ENCODE peak calls at places on chromosomes 12 and 14, in five cellular contexts. D is esophagus muscularis mucosa, W is upper lobe of left lung, L is heart left ventricle, X is A549. O is an unnamed sample.

GRCh38 chr12:132642846-132643835 is 24.6 kb downstream of the P2RX2 start:
- DNase-seq in D (no peak), W (no peak), L (no peak), X (no peak), O (no peak)

GRCh38 chr12:119069029-119069731 is 87.8 kb downstream of the SRRM4 start:
- DNase-seq in D (no peak), W (no peak), L (no peak), X (no peak), O (no peak)

GRCh38 chr12:38744056-38744455 is 161.3 kb downstream of the CPNE8 start:
- DNase-seq in D (no peak), W (no peak), L (no peak), X (no peak), O (no peak)

GRCh38 chr12:10372534-10372931 is 17.3 kb downstream of the KLRK1 start:
- DNase-seq in D (no peak), W (no peak), L (peak), X (no peak), O (no peak)

GRCh38 chr14:80215756-80216581 is 4.7 kb upstream of the DIO2 start:
- DNase-seq in D (no peak), W (no peak), L (peak), X (peak), O (no peak)

GRCh38 chr14:80300351-80300750 is 89.0 kb upstream of the DIO2 start:
- DNase-seq in D (no peak), W (no peak), L (no peak), X (no peak), O (no peak)

GRCh38 chr14:41925409-41925808 is 318.7 kb downstream of the LRFN5 start:
- DNase-seq in D (no peak), W (no peak), L (no peak), X (peak), O (no peak)

GRCh38 chr14:36647827-36648753 is 13.6 kb upstream of the PAX9 start:
- DNase-seq in D (peak), W (peak), L (no peak), X (peak), O (no peak)

GRCh38 chr14:90760591-90761316 is 55.5 kb downstream of the TTC7B start:
- DNase-seq in D (peak), W (no peak), L (no peak), X (peak), O (peak)

GRCh38 chr12:64682572-64683277 is 72.4 kb downstream of the RASSF3 start:
- DNase-seq in D (no peak), W (no peak), L (peak), X (peak), O (no peak)

GRCh38 chr12:27277846-27278260 is 33.8 kb downstream of the STK38L start:
- DNase-seq in D (no peak), W (no peak), L (no peak), X (peak), O (peak)

GRCh38 chr14:57962293-57962996 is 96.6 kb upstream of the SLC35F4 start:
- DNase-seq in D (peak), W (no peak), L (no peak), X (no peak), O (no peak)

GRCh38 chr14:24701031-24701430 is 67.0 kb upstream of the GZMB start:
- DNase-seq in D (no peak), W (no peak), L (no peak), X (no peak), O (no peak)

GRCh38 chr14:21014761-21015190 is 10.1 kb downstream of the NDRG2 start:
- DNase-seq in D (peak), W (no peak), L (peak), X (peak), O (peak)

GRCh38 chr12:459430-460258 is at the start of gene B4GALNT3:
- DNase-seq in D (no peak), W (peak), L (peak), X (peak), O (no peak)

GRCh38 chr12:132266370-132266769 is 63.0 kb downstream of the GALNT9 start:
- DNase-seq in D (no peak), W (no peak), L (no peak), X (no peak), O (no peak)

GRCh38 chr14:104856869-104857860 is 7.9 kb upstream of the CEP170B start:
- DNase-seq in D (no peak), W (peak), L (no peak), X (no peak), O (no peak)

GRCh38 chr12:8698830-8699330 is 1.1 kb downstream of the RIMKLB start:
- DNase-seq in D (no peak), W (no peak), L (no peak), X (no peak), O (no peak)

GRCh38 chr12:113857371-113857770 is 108.8 kb downstream of the RBM19 start:
- DNase-seq in D (no peak), W (no peak), L (no peak), X (no peak), O (no peak)

GRCh38 chr12:86723326-86723725 is 467.1 kb upstream of the MGAT4C start:
- DNase-seq in D (no peak), W (no peak), L (no peak), X (no peak), O (no peak)

GRCh38 chr12:7989827-7990491 is 42.6 kb upstream of the FOXJ2 start:
- DNase-seq in D (no peak), W (no peak), L (peak), X (no peak), O (no peak)

GRCh38 chr12:26935636-26936378 is 2.0 kb downstream of the INTS13 start:
- DNase-seq in D (no peak), W (no peak), L (no peak), X (no peak), O (no peak)

GRCh38 chr12:101933866-101934514 is 56.6 kb downstream of the DRAM1 start:
- DNase-seq in D (no peak), W (no peak), L (peak), X (no peak), O (no peak)

GRCh38 chr12:32400866-32401265 is 1.5 kb downstream of the FGD4 start:
- DNase-seq in D (no peak), W (no peak), L (no peak), X (no peak), O (no peak)

GRCh38 chr12:32399045-32399372 is 349 bp upstream of the FGD4 start:
- DNase-seq in D (no peak), W (no peak), L (no peak), X (no peak), O (no peak)

GRCh38 chr12:32397703-32398102 is 1.7 kb upstream of the FGD4 start:
- DNase-seq in D (no peak), W (no peak), L (no peak), X (no peak), O (no peak)

GRCh38 chr12:32400114-32400672 is 835 bp downstream of the FGD4 start:
- DNase-seq in D (no peak), W (no peak), L (no peak), X (peak), O (peak)

GRCh38 chr12:32399373-32400113 is at the start of gene FGD4:
- DNase-seq in D (peak), W (peak), L (peak), X (peak), O (peak)
- TF ChIP-seq POLR2A in D (peak), W (no peak), L (no peak), X (peak), O (peak)

GRCh38 chr12:62267026-62267425 is 6.8 kb downstream of the USP15 start:
- DNase-seq in D (no peak), W (no peak), L (no peak), X (no peak), O (no peak)
- TF ChIP-seq POLR2A in D (no peak), W (no peak), L (no peak), X (no peak), O (no peak)

GRCh38 chr12:56084958-56085543 is 5.1 kb downstream of the ERBB3 start:
- DNase-seq in D (no peak), W (no peak), L (no peak), X (peak), O (no peak)
- TF ChIP-seq POLR2A in D (no peak), W (no peak), L (no peak), X (no peak), O (no peak)

GRCh38 chr14:103315941-103316340 is 18.1 kb upstream of the EIF5 start:
- DNase-seq in D (no peak), W (peak), L (no peak), X (no peak), O (no peak)

GRCh38 chr14:103314496-103315277 is 19.4 kb upstream of the EIF5 start:
- DNase-seq in D (no peak), W (no peak), L (no peak), X (no peak), O (no peak)

GRCh38 chr14:103313704-103314103 is 20.3 kb upstream of the EIF5 start:
- DNase-seq in D (no peak), W (no peak), L (no peak), X (no peak), O (no peak)

GRCh38 chr14:103316723-103317122 is 17.3 kb upstream of the EIF5 start:
- DNase-seq in D (no peak), W (peak), L (no peak), X (no peak), O (no peak)

GRCh38 chr14:103315368-103315911 is 18.6 kb upstream of the EIF5 start:
- DNase-seq in D (no peak), W (no peak), L (no peak), X (no peak), O (no peak)
- TF ChIP-seq POLR2A in D (no peak), W (no peak), L (no peak), X (no peak), O (no peak)

GRCh38 chr12:93571854-93572711 is at the start of gene SOCS2:
- DNase-seq in D (no peak), W (peak), L (peak), X (no peak), O (peak)

GRCh38 chr12:93571360-93571853 is 1.1 kb upstream of the SOCS2 start:
- DNase-seq in D (no peak), W (peak), L (peak), X (peak), O (peak)

GRCh38 chr12:93569656-93570551 is 2.6 kb upstream of the SOCS2 start:
- DNase-seq in D (peak), W (peak), L (peak), X (peak), O (peak)

GRCh38 chr12:93569301-93569655 is 3.2 kb upstream of the SOCS2 start:
- DNase-seq in D (no peak), W (no peak), L (no peak), X (no peak), O (peak)

DNA sequence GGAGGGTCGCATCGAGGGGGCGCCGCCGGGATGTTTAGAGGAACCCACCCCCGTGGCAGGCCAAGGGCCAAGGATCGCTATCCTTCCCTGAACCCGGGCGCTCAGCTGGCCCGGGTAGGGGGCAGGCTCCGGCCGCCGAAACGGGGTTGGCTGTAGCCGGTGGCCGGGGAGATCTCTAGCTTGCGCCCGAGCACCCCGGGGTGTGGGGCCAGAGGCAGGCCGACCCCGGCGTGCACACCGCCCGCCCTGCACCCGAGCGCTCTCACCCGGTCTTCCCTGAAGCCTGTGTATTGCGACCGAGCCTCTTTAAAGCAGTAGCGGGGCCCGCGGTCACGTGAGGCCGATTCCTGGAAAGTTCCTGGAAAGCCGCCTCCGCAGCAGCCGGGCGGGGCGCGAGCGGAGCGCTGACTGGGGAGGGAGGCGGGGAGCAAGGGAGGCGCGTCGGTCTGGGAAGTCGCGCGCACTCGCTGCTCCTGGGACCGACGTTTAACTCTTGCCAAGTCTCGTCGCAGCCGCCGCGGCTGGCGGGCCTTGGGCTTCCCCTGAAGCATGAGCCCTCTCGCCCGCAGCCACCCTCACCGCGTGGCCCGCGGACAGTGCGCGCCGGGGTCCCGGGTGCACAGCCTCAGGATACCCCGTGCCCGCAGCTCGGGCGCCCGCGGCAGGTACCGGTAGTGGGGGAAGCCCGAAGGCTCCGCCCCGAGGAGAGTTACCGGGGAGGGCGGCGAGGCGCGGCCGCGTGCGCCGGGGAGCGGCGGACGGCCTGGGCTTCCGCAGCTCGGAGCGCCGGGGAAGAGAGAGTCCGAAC is 1.7 kb upstream of the SOCS2 start:
- DNase-seq in D (peak), W (peak), L (peak), X (peak), O (peak)
- TF ChIP-seq POLR2A in D (peak), W (no peak), L (no peak), X (peak), O (peak)

DNA sequence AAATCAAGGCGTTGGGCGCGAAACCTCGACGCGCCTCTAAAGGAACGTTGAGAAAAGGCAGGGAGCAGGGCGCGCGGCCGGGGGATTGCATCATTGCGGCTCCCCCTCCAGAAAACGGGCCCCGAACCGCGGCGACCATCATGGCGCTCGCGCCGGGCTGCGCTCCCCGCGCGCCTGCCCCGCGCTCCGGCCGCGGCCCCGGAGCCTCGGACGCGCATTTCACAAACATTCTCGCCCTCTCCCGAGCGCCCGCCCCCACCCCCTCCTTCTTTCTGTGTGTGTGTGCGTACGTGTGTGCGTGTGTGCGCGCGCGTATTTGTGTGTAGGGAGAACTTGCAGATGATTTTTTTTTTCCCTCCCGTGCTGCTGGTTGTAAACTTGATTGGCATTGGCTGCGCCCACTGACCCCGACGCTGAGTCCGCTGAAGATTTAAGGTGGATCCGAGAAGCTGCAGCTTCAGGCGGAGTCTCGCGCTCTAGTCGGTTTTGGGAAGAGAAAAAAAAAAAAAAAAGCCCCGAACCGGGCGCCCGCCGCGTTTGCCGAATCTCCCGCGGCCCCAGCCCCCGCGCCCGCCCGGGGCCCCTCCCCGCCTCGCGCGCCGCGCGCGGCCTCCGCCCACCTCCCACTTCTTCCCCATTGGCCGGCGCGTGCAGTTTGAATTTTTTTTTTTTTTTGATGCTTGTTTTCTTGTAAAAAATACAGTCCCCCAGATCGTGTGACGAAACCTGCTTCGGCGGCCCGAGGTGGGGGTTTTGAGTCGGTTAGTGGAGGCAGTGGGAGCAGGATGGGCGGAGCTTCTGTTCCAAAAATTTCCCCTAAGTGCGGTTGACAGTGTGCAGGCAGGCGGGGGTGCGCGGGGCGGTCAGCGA is 8.2 kb downstream of the CDKN1B start:
- DNase-seq in D (peak), W (peak), L (peak), X (peak), O (peak)
- TF ChIP-seq POLR2A in D (peak), W (no peak), L (no peak), X (peak), O (peak)

O was measured in H54.